ENCODE peak calls at places on chromosomes 5 and 9, in five cellular contexts. L, P, G, X and I are unnamed samples.

GRCh38 chr9:71916834-71917534 is 5.5 kb downstream of the C9orf85 start:
- DNase-seq in G (no peak), X (no peak), P (no peak), L (no peak), I (no peak)

GRCh38 chr5:139950436-139950835 is 92.7 kb downstream of the NRG2 start:
- DNase-seq in L (no peak), X (no peak), P (no peak), G (no peak), I (no peak)

GRCh38 chr9:4491621-4491975 is 1.3 kb downstream of the SLC1A1 start:
- DNase-seq in X (no peak), G (no peak), L (no peak), P (no peak), I (peak)

GRCh38 chr5:141369994-141370848 is at the start of gene PCDHGB3:
- DNase-seq in G (peak), P (no peak), X (no peak), L (no peak), I (no peak)

GRCh38 chr5:122313941-122314340 is 1.9 kb downstream of the SNCAIP start:
- DNase-seq in G (no peak), X (no peak), L (no peak), P (no peak), I (no peak)

GRCh38 chr9:125203259-125203658 is 2.9 kb downstream of the RABEPK start:
- DNase-seq in L (no peak), P (no peak), X (no peak), G (no peak), I (no peak)

GRCh38 chr5:29780401-29780800 is 1413.1 kb upstream of the CDH6 start:
- DNase-seq in X (no peak), P (no peak), G (no peak), L (no peak), I (no peak)

GRCh38 chr5:54663876-54664275 is 146.3 kb downstream of the SNX18 start:
- DNase-seq in G (peak), X (no peak), P (no peak), L (no peak), I (no peak)

GRCh38 chr5:1227669-1228068 is 2.5 kb downstream of the SLC6A18 start:
- DNase-seq in L (no peak), P (no peak), X (no peak), G (no peak), I (no peak)

GRCh38 chr5:140153905-140154304 is 21.1 kb upstream of the CYSTM1 start:
- DNase-seq in G (no peak), L (no peak), P (no peak), X (no peak), I (no peak)

GRCh38 chr5:6633469-6634326 is 458 bp downstream of the SRD5A1 start:
- DNase-seq in G (peak), L (no peak), X (no peak), P (no peak), I (peak)

GRCh38 chr9:123893831-123894460 is 36.0 kb downstream of the DENND1A start:
- DNase-seq in L (no peak), X (no peak), G (peak), P (no peak), I (no peak)

GRCh38 chr9:121860744-121861143 is 209.3 kb downstream of the DAB2IP start:
- DNase-seq in G (peak), P (no peak), X (no peak), L (no peak), I (no peak)

GRCh38 chr5:115460476-115460875 is 84.1 kb downstream of the FEM1C start:
- DNase-seq in X (peak), G (peak), P (no peak), L (no peak), I (no peak)

GRCh38 chr5:156475831-156476551 is 149.0 kb downstream of the SGCD start:
- DNase-seq in P (no peak), L (no peak), G (peak), X (no peak), I (no peak)

GRCh38 chr5:102893942-102894341 is 138.8 kb downstream of the PAM start:
- DNase-seq in L (no peak), G (no peak), X (no peak), P (no peak), I (no peak)

DNA sequence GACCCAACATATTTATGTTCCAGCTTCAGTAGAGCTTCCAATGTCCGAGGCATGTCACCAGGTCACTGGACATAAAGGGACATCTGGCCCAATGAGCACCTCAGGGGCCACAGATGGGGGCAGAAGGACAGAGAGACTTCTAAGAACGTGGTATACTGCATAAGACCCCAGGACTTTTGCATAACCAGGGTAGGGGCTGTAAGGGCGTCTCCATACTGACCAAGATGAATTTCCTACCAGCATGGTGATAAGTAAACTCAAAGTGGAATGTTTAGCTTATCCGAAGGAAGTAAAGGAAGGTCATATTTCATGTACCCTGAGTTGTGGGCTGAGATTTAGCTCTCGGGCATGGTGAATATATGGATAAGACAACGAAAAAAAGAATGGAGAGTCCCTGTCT is 17.5 kb upstream of the COL27A1 start:
- DNase-seq in L (no peak), G (no peak), X (no peak), P (no peak), I (no peak)
- TF ChIP-seq CTCF in L (no peak), G (no peak), X (no peak), P (no peak), I (no peak)

GRCh38 chr9:94888775-94889174 is 162.3 kb downstream of the AOPEP start:
- DNase-seq in P (no peak), X (no peak), L (no peak), G (no peak), I (no peak)
- H3K4me3 ChIP-seq in P (no peak), X (no peak), L (no peak), G (no peak), I (no peak)

GRCh38 chr9:137298983-137299521 is 3.0 kb downstream of the NRARP start:
- DNase-seq in P (peak), L (no peak), X (no peak), G (no peak), I (no peak)
- TF ChIP-seq CTCF in P (no peak), L (no peak), X (no peak), G (no peak), I (no peak)

DNA sequence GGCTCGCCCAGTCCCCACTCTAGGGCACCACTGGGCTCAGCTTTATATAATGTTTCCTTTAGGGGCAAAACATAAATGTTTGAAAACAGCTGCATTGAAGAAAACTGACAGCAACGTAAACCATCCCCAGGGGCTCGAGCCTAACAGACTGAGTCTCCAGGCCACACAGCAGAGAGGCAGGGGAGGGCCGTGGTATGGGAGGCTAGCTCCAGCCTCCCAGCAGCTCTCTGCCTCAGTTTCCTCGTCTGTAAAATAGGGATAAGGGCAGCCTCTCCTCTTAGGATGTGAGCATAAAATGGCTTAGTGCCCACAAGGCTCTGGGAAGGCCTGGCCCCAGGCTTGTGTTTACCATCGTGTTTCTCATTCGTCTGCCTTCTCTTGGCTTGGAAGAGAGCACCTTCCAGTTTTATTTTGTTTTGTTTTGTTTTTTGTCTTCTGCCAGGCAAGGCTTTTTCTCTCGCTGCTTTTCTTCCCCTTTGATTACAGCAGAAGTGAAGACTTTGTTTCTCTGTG is 2.7 kb downstream of the ANKRD33B start:
- DNase-seq in G (no peak), L (no peak), X (no peak), P (no peak), I (no peak)
- H3K4me3 ChIP-seq in G (peak), L (no peak), X (no peak), P (no peak), I (peak)

GRCh38 chr9:104346645-104347175 is 157.4 kb upstream of the OR13F1 start:
- DNase-seq in P (no peak), X (no peak), L (no peak), G (no peak), I (no peak)

GRCh38 chr9:104351726-104352125 is 152.3 kb upstream of the OR13F1 start:
- DNase-seq in L (no peak), P (no peak), G (no peak), X (no peak), I (no peak)
- TF ChIP-seq CTCF in L (no peak), P (no peak), G (no peak), X (no peak), I (no peak)

DNA sequence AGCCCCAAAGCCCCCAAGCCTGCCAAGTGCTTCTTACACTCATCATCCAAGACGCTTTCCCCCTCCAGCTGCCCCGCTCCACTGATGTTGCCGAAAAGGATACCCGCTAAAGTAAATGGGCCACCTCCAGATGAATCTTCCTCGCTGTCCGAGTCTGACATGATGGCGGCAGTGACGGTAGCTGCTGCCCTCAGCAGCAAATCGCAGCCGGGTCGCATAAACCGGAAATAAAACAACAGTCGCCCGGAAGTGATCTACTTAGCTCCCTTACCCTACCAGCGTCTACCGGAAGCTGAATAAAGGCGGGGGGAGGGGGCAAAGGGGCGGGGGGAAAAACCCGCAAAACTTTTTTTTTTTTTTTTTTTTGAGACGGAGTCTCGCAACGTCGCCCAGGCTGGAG is at the start of gene TAF1L:
- DNase-seq in X (no peak), G (no peak), P (no peak), L (no peak), I (no peak)
- H3K4me3 ChIP-seq in X (no peak), G (no peak), P (no peak), L (no peak), I (no peak)

DNA sequence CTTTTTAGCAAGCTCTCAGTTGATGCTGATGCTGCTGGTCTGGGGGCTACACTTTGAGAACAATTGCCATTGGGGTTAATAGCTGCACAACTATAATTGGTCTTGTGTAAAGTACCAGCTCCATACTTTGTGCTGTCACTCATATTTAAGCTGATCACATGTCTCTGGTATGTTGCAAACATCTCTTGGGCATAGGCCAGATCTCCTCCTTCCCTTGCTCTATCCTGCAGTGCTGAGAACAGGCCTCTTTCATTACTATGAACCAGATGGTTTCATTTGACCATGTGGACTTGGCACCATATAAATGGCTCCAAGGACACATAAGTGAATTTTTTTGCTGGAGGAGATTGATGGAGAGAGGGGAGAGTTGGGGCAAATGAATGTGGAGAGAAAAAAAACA is 48.4 kb downstream of the DMRT2 start:
- DNase-seq in P (no peak), L (no peak), G (no peak), X (no peak), I (no peak)
- TF ChIP-seq CTCF in P (no peak), L (no peak), G (no peak), X (no peak), I (no peak)

DNA sequence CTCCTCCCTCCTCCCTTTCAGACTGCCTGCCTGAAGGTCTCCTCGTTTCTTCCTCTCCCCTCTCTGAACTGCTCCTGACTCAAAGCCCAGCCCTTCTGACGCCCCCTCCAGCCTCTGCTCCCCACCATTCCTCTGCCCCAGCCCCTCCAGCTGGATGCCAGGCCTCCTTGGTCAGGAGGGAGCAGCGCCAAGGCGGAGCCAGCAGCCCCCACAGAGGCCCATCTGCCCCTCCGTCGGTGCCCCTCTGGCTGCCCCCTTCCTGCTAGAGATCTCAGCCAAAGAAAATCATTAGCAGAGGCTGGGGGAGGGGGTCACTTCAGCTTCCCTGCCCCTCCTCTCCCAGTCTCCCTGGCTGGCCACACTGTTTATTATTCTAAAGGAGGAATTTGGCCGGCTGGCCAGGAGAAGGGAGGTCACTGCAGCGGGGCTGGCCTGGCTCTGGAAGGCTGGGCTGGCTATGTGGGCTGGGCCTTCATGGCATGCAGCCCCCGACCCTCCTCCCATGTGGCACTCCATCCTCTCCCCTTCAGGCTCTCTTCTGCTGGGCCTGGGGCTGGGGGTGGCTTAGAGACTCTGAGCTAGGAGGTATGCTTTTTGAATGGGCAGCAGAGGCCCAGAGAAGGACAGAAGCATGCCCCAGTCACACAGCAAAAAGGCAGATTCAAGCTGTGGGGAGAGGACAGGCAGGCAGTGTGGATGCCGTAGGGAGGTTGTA is 16.9 kb downstream of the PDGFRB start:
- DNase-seq in P (no peak), G (peak), X (no peak), L (no peak), I (no peak)
- H3K4me3 ChIP-seq in P (no peak), G (peak), X (no peak), L (no peak), I (peak)

DNA sequence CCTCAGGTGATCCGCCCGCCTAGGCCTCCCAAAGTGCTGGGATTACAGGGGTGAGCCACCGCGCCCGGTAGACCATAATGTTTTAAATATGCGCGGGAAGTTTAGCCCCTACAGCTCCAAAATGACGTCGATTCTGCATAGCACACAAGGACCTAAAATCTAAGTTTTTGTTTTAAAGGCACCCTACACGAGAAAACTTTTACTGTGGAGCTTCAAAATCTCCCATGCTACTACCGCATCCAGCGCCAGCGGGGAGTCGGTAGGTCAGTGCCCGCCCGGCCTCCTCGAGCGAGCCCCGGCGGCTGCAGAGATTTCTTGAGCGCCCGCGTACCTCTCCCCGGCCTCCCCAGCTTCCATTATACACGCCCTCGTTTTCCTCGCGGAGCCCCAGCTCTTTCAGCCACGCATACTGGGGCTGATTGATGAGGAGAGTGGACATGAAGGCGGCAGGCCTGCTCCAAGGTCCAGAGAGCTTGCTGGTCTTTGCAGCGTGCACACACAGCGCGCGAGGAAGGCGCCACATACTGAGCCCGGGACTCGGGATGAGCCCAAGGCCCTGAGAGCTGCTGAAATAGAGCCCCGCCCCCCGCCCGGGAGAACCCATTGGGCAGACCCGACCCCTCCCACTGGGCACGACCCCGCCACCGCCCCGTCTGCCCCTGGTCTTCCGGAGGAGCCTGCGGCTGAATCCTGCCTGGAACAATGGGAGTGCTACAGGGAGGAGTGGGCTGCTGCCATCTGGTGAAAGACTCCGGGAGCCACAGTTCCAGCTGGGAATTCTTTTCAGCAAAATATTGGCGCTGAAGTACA is at the start of gene ALDH7A1:
- DNase-seq in P (peak), L (peak), X (peak), G (peak), I (peak)
- TF ChIP-seq CTCF in P (peak), L (peak), X (peak), G (peak), I (no peak)